ENCODE peak calls at places on chromosomes 11 and 22, in nine cellular contexts. P is tibial nerve, X is K562, F is suprapubic skin, E is A549, Z is GM12878, H is sigmoid colon, S is upper lobe of left lung, K is transverse colon. L is an unnamed sample. For H3K9me3, the result is how much of the 10 kb centered on the place peaks cover.

GRCh38 chr22:46070215-46070721 is 80.1 kb upstream of the PPARA start:
- DNase-seq in P (peak), X (no peak), F (peak), E (no peak), Z (no peak), H (peak), S (peak), K (peak), L (peak)

GRCh38 chr22:31583861-31584485 is 78.0 kb downstream of the PISD start:
- DNase-seq in P (no peak), X (no peak), F (peak), E (no peak), Z (no peak), H (no peak), S (no peak), K (no peak), L (no peak)

GRCh38 chr11:18775492-18776292 is 15.9 kb downstream of the PTPN5 start:
- DNase-seq in P (peak), X (peak), F (no peak), E (peak), Z (no peak), H (no peak), S (no peak), K (peak), L (peak)

GRCh38 chr11:130024356-130024755 is 21.7 kb upstream of the PRDM10 start:
- DNase-seq in P (no peak), X (no peak), F (no peak), E (no peak), Z (no peak), H (no peak), S (no peak), K (no peak), L (no peak)

GRCh38 chr11:63985812-63986155 is 454 bp upstream of the OTUB1 start:
- DNase-seq in P (no peak), X (peak), F (no peak), E (no peak), Z (peak), H (no peak), S (peak), K (peak), L (no peak)

GRCh38 chr11:102806296-102806695 is 8.3 kb upstream of the MMP1 start:
- DNase-seq in P (no peak), X (no peak), F (no peak), E (no peak), Z (no peak), H (no peak), S (no peak), K (no peak), L (no peak)

GRCh38 chr11:116690623-116691022 is 82.2 kb downstream of the BUD13 start:
- DNase-seq in P (no peak), X (no peak), F (peak), E (no peak), Z (no peak), H (peak), S (no peak), K (no peak), L (no peak)

GRCh38 chr11:12201016-12201985 is 90.9 kb downstream of the MICAL2 start:
- DNase-seq in P (no peak), X (peak), F (no peak), E (no peak), Z (no peak), H (no peak), S (no peak), K (no peak), L (no peak)

GRCh38 chr11:129434641-129435498 is 59.2 kb downstream of the BARX2 start:
- DNase-seq in P (no peak), X (no peak), F (no peak), E (no peak), Z (no peak), H (no peak), S (no peak), K (no peak), L (no peak)

DNA sequence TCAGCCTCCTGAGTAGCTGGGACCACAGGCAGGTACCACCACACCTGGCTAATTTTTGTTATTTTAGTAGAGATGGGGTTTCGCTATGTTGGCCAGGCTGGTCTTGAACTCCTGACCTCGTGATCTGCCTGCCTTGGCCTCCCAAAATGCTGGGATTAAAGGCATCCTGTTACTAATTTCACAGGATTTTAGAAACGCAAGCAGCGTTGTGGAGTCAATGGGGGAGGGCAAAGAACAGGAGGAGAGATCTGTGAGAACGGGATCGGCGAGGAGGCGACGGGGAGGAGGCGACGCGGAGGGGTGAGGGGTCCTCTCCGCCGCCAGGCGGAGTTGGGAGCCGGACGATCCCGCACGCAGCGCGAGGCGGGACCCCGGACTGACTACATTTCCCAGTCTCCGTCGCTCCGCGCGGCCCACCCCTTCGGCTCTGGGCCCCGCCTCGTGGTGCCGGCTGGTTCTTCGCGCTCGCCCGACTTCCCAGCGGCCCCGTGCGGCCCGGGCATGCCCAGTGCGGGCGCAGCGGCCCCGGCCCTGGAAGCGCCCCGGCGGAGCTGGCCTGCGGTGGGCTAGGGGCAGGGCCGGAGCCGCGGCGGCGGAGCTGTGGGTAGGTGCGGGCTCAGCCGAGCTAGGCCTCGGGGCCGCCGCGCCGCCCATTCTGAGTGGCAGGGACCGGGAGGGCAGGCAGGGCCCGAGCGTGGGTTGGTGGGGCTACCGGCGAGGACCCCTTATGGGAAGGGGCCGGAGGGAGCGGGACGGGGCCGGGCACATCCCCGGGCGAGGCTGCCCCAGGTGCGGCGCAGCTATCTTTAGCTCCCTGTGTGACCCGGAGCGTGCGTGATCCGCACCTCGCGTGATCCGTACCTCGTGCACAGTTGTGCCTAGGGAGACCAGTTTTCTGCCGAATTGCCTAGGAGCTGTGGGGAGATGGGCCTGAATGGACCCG is at the start of gene EI24:
- DNase-seq in P (peak), X (peak), F (peak), E (peak), Z (peak), H (peak), S (peak), K (peak), L (peak)
- TF ChIP-seq POLR2A in P (peak), X (peak), F (peak), E (peak), Z (peak), H (no peak), S (peak), K (peak), L (no peak)

GRCh38 chr11:124768914-124769313 is 6.8 kb upstream of the ESAM start:
- DNase-seq in P (no peak), X (no peak), F (no peak), E (no peak), Z (no peak), H (no peak), S (no peak), K (peak), L (no peak)
- TF ChIP-seq EP300 in P (no peak), X (no peak), F (no peak), E (no peak), Z (no peak), H (no peak), S (no peak), K (no peak), L (no peak)

DNA sequence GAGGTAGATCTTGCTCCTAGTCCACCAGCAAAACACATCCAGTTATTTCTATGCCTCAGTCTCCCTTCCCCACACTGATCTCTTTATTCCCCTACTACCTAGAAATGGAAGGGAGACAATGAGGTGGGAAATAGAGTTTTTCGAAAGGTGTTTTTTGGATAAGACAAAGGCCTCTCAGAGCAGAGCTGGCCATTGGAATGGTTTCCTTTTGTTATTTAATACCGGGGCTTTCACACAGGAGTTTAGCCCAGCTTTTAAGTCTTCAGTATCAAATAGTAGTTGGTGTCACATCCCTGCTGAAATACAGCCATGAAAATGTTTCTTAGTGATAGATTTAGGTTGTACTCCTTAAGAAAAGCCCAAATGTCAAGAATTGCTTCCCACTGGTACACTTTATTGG is 65.4 kb upstream of the B3GAT1 start:
- DNase-seq in P (no peak), X (no peak), F (no peak), E (no peak), Z (no peak), H (no peak), S (no peak), K (no peak), L (no peak)
- H3K9me3 ChIP-seq in P (under half), X (under half), F (under half), E (under half), Z (under half), H (under half), S (under half), K (under half), L (under half)

DNA sequence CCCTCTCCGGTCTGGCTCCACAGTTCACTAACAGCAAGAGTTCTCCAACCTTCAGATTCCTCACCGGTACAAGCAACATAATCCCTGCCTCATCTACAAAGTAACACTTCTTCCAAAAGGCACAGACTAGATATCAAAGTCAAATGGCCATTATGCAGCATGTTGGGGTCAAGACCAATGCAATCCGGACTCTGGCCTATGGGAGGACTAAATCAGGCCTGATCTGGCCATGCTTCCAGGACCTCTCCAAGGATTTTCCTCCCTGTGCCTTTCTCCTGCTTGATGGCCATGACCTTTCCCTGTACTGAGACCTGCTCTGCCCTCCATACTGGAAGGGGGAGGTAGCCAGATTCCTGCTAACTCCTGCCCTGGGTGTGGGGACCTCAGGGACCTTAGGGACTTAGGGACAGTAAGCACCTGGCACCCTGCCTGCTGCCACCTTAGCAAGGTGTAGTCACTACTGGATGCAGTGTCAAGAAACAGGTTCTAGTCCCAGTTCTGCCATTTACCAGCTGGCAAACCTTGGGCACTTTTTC is 6.7 kb downstream of the TBC1D10A start:
- DNase-seq in P (no peak), X (no peak), F (no peak), E (no peak), Z (no peak), H (no peak), S (no peak), K (no peak), L (no peak)
- TF ChIP-seq POLR2A in P (no peak), X (no peak), F (no peak), E (no peak), Z (no peak), H (no peak), S (no peak), K (no peak), L (no peak)

GRCh38 chr11:84022221-84022620 is 736.1 kb upstream of the CCDC90B start:
- DNase-seq in P (no peak), X (no peak), F (no peak), E (no peak), Z (no peak), H (no peak), S (no peak), K (no peak), L (no peak)
- TF ChIP-seq EP300 in P (no peak), X (no peak), F (no peak), E (no peak), Z (no peak), H (no peak), S (no peak), K (no peak), L (no peak)

GRCh38 chr22:47784367-47784983 is 1022.0 kb downstream of the TBC1D22A start:
- DNase-seq in P (no peak), X (no peak), F (no peak), E (no peak), Z (no peak), H (no peak), S (no peak), K (no peak), L (no peak)
- H3K9me3 ChIP-seq in P (under half), X (under half), F (under half), E (under half), Z (under half), H (under half), S (under half), K (under half), L (under half)

DNA sequence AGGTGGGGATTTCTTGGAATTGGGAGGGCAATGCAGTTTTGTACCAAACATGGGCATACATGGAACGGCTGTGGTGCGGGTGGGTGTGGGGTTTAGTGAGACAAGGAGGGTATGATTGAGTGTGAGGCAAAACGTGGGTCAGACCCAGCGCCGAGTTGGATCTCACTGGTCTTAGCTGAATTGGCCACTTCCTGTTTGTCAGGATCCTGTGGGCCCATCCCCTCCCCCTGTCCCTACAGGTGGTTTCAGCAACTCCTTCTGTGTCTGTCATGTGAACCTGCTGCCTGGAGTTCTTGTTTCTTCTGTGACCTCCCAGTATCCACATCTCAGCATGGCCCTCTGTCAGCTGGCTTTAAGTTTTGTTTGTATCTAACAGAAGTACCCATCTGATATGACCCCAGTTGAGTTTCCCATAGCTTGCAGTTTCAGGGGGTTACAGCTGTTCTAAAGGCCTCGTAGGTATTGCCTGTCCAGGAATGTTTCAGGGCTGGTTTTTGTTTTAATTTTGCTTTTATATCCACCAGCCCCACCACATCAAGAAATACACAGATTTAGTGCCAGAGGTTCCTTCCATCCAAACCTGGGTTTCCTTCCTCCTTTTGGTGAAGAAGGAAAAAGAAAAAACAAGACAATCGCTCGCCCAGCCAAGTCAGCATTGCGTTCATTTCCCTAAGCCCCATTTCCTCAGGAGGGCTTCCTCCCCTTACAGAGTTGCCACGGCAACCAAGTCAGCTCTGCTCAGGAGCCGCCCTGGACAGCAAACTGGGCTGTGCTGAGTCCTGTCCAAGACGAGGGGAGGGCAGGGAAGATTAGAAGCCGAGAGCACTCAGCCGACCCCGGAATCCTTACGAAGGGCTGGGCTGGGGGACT is 6.1 kb downstream of the APOL1 start:
- DNase-seq in P (no peak), X (peak), F (no peak), E (no peak), Z (no peak), H (peak), S (no peak), K (peak), L (no peak)
- TF ChIP-seq POLR2A in P (no peak), X (no peak), F (no peak), E (no peak), Z (peak), H (no peak), S (no peak), K (no peak), L (no peak)

GRCh38 chr22:23844739-23845202 is 6.0 kb upstream of the DERL3 start:
- DNase-seq in P (no peak), X (no peak), F (no peak), E (no peak), Z (no peak), H (no peak), S (no peak), K (no peak), L (no peak)
- TF ChIP-seq EP300 in P (no peak), X (no peak), F (no peak), E (no peak), Z (no peak), H (no peak), S (no peak), K (no peak), L (no peak)

GRCh38 chr22:48086246-48086645 is 1323.8 kb downstream of the TBC1D22A start:
- DNase-seq in P (no peak), X (no peak), F (peak), E (no peak), Z (no peak), H (no peak), S (no peak), K (no peak), L (no peak)

GRCh38 chr22:48088926-48089536 is 1326.6 kb downstream of the TBC1D22A start:
- DNase-seq in P (no peak), X (no peak), F (peak), E (no peak), Z (no peak), H (peak), S (no peak), K (no peak), L (no peak)

GRCh38 chr22:48090332-48090672 is 1327.9 kb downstream of the TBC1D22A start:
- DNase-seq in P (no peak), X (no peak), F (no peak), E (no peak), Z (no peak), H (no peak), S (no peak), K (no peak), L (no peak)

GRCh38 chr22:48089601-48090331 is 1327.3 kb downstream of the TBC1D22A start:
- DNase-seq in P (peak), X (peak), F (peak), E (peak), Z (no peak), H (peak), S (peak), K (no peak), L (no peak)

GRCh38 chr22:48088226-48088625 is 1325.8 kb downstream of the TBC1D22A start:
- DNase-seq in P (no peak), X (no peak), F (no peak), E (no peak), Z (no peak), H (no peak), S (no peak), K (no peak), L (no peak)
- H3K9me3 ChIP-seq in P (under half), X (under half), F (under half), E (under half), Z (under half), H (under half), S (under half), K (under half), L (under half)

DNA sequence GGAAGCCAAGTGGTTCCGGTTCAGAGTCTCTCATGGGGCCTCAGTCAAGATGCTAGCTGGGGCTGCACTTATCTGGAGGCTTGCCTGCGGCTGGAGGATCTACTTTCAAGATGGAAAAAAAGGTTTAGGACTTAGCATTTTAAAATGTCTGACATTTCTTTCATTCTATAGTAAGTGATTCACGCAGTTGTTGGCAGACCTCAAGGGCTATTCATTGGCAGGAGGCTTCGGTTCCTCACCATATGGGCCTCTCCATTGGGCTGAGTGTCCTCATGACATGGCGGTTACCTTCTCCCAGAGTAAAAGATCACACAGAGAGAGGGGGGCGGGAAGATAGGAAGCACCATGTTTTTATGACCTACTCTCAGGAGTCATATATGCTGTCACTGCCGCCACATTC is 298.0 kb upstream of the PLET1 start:
- DNase-seq in P (no peak), X (no peak), F (no peak), E (no peak), Z (no peak), H (no peak), S (no peak), K (no peak), L (no peak)
- TF ChIP-seq POLR2A in P (no peak), X (no peak), F (no peak), E (no peak), Z (no peak), H (no peak), S (no peak), K (no peak), L (no peak)